ENCODE peak calls at places on chromosomes 2 and 18, in eight cellular contexts. One of them, this sample, is unnamed.

GRCh38 chr2:98123286-98123685 is 36.3 kb downstream of the VWA3B start:
- DNase-seq in fibroblast of lung: no peak
- DNase-seq in body of pancreas: no peak
- DNase-seq in glutamatergic neuron: no peak
- DNase-seq in mucosa of descending colon: no peak
- DNase-seq in GM13976: no peak
- DNase-seq in ovary: no peak
- DNase-seq in mesothelial cell of epicardium: no peak
- DNase-seq in this sample: no peak

GRCh38 chr2:211401328-211401727 is 844.9 kb downstream of the CPS1 start:
- DNase-seq in fibroblast of lung: no peak
- DNase-seq in body of pancreas: no peak
- DNase-seq in glutamatergic neuron: no peak
- DNase-seq in mucosa of descending colon: no peak
- DNase-seq in GM13976: no peak
- DNase-seq in ovary: no peak
- DNase-seq in mesothelial cell of epicardium: no peak
- DNase-seq in this sample: no peak

GRCh38 chr2:19356545-19357382 is 1.7 kb downstream of the OSR1 start:
- DNase-seq in fibroblast of lung: peak
- DNase-seq in body of pancreas: no peak
- DNase-seq in glutamatergic neuron: peak
- DNase-seq in mucosa of descending colon: no peak
- DNase-seq in GM13976: peak
- DNase-seq in ovary: no peak
- DNase-seq in mesothelial cell of epicardium: no peak
- DNase-seq in this sample: no peak

GRCh38 chr2:60852282-60852860 is 29.0 kb upstream of the REL start:
- DNase-seq in fibroblast of lung: no peak
- DNase-seq in body of pancreas: no peak
- DNase-seq in glutamatergic neuron: no peak
- DNase-seq in mucosa of descending colon: no peak
- DNase-seq in GM13976: no peak
- DNase-seq in ovary: no peak
- DNase-seq in mesothelial cell of epicardium: no peak
- DNase-seq in this sample: no peak

GRCh38 chr2:210539578-210540416 is 16.6 kb upstream of the CPS1 start:
- DNase-seq in fibroblast of lung: no peak
- DNase-seq in body of pancreas: no peak
- DNase-seq in glutamatergic neuron: no peak
- DNase-seq in mucosa of descending colon: no peak
- DNase-seq in GM13976: no peak
- DNase-seq in ovary: no peak
- DNase-seq in mesothelial cell of epicardium: no peak
- DNase-seq in this sample: no peak

GRCh38 chr2:218366621-218367414 is 10.2 kb downstream of the CATIP start:
- DNase-seq in fibroblast of lung: no peak
- DNase-seq in body of pancreas: no peak
- DNase-seq in glutamatergic neuron: no peak
- DNase-seq in mucosa of descending colon: no peak
- DNase-seq in GM13976: peak
- DNase-seq in ovary: no peak
- DNase-seq in mesothelial cell of epicardium: no peak
- DNase-seq in this sample: no peak

GRCh38 chr2:202373490-202373889 is 2.6 kb upstream of the BMPR2 start:
- DNase-seq in fibroblast of lung: no peak
- DNase-seq in body of pancreas: no peak
- DNase-seq in glutamatergic neuron: no peak
- DNase-seq in mucosa of descending colon: no peak
- DNase-seq in GM13976: no peak
- DNase-seq in ovary: no peak
- DNase-seq in mesothelial cell of epicardium: no peak
- DNase-seq in this sample: no peak

GRCh38 chr2:98148968-98149697 is 62.2 kb downstream of the VWA3B start:
- DNase-seq in fibroblast of lung: peak
- DNase-seq in body of pancreas: peak
- DNase-seq in glutamatergic neuron: no peak
- DNase-seq in mucosa of descending colon: no peak
- DNase-seq in GM13976: no peak
- DNase-seq in ovary: peak
- DNase-seq in mesothelial cell of epicardium: no peak
- DNase-seq in this sample: no peak

GRCh38 chr2:218733615-218734021 is 23.0 kb downstream of the TTLL4 start:
- DNase-seq in fibroblast of lung: peak
- DNase-seq in body of pancreas: no peak
- DNase-seq in glutamatergic neuron: no peak
- DNase-seq in mucosa of descending colon: no peak
- DNase-seq in GM13976: peak
- DNase-seq in ovary: no peak
- DNase-seq in mesothelial cell of epicardium: no peak
- DNase-seq in this sample: no peak

GRCh38 chr2:222239945-222240675 is 58.7 kb downstream of the PAX3 start:
- DNase-seq in fibroblast of lung: no peak
- DNase-seq in body of pancreas: peak
- DNase-seq in glutamatergic neuron: no peak
- DNase-seq in mucosa of descending colon: no peak
- DNase-seq in GM13976: no peak
- DNase-seq in ovary: no peak
- DNase-seq in mesothelial cell of epicardium: no peak
- DNase-seq in this sample: no peak

GRCh38 chr2:5315512-5315911 is 376.7 kb upstream of the SOX11 start:
- DNase-seq in fibroblast of lung: no peak
- DNase-seq in body of pancreas: no peak
- DNase-seq in glutamatergic neuron: peak
- DNase-seq in mucosa of descending colon: no peak
- DNase-seq in GM13976: no peak
- DNase-seq in ovary: no peak
- DNase-seq in mesothelial cell of epicardium: no peak
- DNase-seq in this sample: no peak

GRCh38 chr2:233602076-233602475 is 15.4 kb upstream of the UGT1A8 start:
- DNase-seq in fibroblast of lung: no peak
- DNase-seq in body of pancreas: no peak
- DNase-seq in glutamatergic neuron: no peak
- DNase-seq in mucosa of descending colon: no peak
- DNase-seq in GM13976: no peak
- DNase-seq in ovary: no peak
- DNase-seq in mesothelial cell of epicardium: no peak
- DNase-seq in this sample: no peak

GRCh38 chr2:95166065-95166763 is 605 bp downstream of the ZNF2 start:
- DNase-seq in fibroblast of lung: no peak
- DNase-seq in body of pancreas: no peak
- DNase-seq in glutamatergic neuron: no peak
- DNase-seq in mucosa of descending colon: no peak
- DNase-seq in GM13976: peak
- DNase-seq in ovary: no peak
- DNase-seq in mesothelial cell of epicardium: no peak
- DNase-seq in this sample: no peak

GRCh38 chr2:36858551-36859365 is 107.6 kb downstream of the STRN start:
- DNase-seq in fibroblast of lung: no peak
- DNase-seq in body of pancreas: no peak
- DNase-seq in glutamatergic neuron: no peak
- DNase-seq in mucosa of descending colon: no peak
- DNase-seq in GM13976: no peak
- DNase-seq in ovary: no peak
- DNase-seq in mesothelial cell of epicardium: no peak
- DNase-seq in this sample: no peak

GRCh38 chr2:76867854-76868253 is 654.3 kb downstream of the LRRTM4 start:
- DNase-seq in fibroblast of lung: peak
- DNase-seq in body of pancreas: no peak
- DNase-seq in glutamatergic neuron: no peak
- DNase-seq in mucosa of descending colon: no peak
- DNase-seq in GM13976: no peak
- DNase-seq in ovary: no peak
- DNase-seq in mesothelial cell of epicardium: no peak
- DNase-seq in this sample: no peak

GRCh38 chr2:224612581-224612980 is 27.4 kb upstream of the CUL3 start:
- DNase-seq in fibroblast of lung: no peak
- DNase-seq in body of pancreas: no peak
- DNase-seq in glutamatergic neuron: no peak
- DNase-seq in mucosa of descending colon: no peak
- DNase-seq in GM13976: no peak
- DNase-seq in ovary: no peak
- DNase-seq in mesothelial cell of epicardium: no peak
- DNase-seq in this sample: no peak

GRCh38 chr2:26279886-26280285 is 35.1 kb downstream of the HADHB start:
- DNase-seq in fibroblast of lung: no peak
- DNase-seq in body of pancreas: no peak
- DNase-seq in glutamatergic neuron: no peak
- DNase-seq in mucosa of descending colon: no peak
- DNase-seq in GM13976: no peak
- DNase-seq in ovary: no peak
- DNase-seq in mesothelial cell of epicardium: no peak
- DNase-seq in this sample: no peak

GRCh38 chr2:62197609-62198236 is 1.8 kb downstream of the B3GNT2 start:
- DNase-seq in fibroblast of lung: no peak
- DNase-seq in body of pancreas: peak
- DNase-seq in glutamatergic neuron: peak
- DNase-seq in mucosa of descending colon: peak
- DNase-seq in GM13976: no peak
- DNase-seq in ovary: peak
- DNase-seq in mesothelial cell of epicardium: no peak
- DNase-seq in this sample: no peak

DNA sequence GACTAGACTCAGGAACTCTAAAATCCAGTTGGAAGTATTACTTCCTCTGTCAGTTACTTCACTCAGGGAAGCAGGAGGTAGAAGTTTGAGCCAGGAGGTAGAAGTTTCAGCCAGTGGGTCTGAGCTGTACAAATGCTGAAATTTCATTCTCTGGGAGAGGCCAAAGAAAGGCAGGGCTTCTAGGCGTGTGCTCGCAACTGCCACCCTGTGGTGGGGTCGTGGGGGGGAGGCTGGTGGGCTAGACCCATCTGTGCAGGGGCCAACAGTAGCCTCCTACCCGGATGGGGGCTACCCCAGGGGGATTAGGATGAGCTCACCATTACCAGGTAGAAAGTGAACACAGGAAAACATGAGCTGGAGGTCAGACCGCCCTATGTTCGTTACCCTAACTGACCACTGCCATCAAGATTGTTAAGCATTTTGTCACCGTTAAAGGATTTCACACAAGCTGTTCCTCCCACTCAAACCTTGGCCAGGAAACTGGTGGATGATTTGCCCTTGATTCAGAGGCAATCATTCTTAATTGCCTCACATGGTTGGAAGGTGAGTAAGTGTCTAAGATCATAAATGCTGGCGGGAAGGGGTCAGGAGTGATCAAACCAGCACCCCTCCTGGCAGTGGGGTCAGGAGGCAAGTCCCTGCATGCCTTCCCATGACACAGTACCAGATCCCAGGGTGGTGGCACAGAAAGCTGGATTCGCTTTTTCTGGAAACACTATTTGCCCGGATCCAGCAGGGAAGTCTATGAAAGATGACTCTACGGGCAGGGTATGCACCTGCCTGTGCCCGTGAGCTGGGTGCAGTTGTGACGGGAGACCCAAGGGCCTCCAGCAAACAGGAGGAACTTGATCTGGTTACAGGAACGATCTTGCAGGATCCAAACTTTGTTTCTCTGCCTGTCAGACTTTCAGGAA is 5.2 kb upstream of the FHL2 start:
- DNase-seq in fibroblast of lung: peak
- DNase-seq in body of pancreas: no peak
- DNase-seq in glutamatergic neuron: no peak
- DNase-seq in mucosa of descending colon: peak
- DNase-seq in GM13976: no peak
- DNase-seq in ovary: peak
- DNase-seq in mesothelial cell of epicardium: no peak
- DNase-seq in this sample: no peak
- TF ChIP-seq CTCF in fibroblast of lung: peak
- TF ChIP-seq CTCF in body of pancreas: no peak
- TF ChIP-seq CTCF in glutamatergic neuron: no peak
- TF ChIP-seq CTCF in mucosa of descending colon: no peak
- TF ChIP-seq CTCF in GM13976: no peak
- TF ChIP-seq CTCF in ovary: no peak
- TF ChIP-seq CTCF in mesothelial cell of epicardium: no peak
- TF ChIP-seq CTCF in this sample: no peak

DNA sequence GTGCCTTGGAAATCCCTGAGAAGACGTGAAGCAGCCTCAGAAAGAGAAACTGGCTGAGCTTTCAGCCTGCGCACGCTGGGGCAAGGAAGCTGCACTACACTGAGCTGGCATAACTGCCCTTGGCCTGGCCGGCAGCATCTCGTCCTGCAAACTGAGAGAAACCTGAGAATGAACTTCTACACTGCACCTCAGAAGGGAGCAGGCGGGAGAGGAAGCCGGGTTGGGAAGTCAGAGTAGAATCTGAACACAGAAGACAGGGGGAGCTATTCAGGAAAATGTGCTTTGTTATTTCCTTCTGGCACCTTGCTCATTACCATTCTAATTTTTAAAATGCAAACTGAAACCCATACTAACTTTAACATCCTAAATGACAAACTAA is 70.9 kb downstream of the ZEB2 start:
- DNase-seq in fibroblast of lung: no peak
- DNase-seq in body of pancreas: no peak
- DNase-seq in glutamatergic neuron: no peak
- DNase-seq in mucosa of descending colon: no peak
- DNase-seq in GM13976: peak
- DNase-seq in ovary: no peak
- DNase-seq in mesothelial cell of epicardium: no peak
- DNase-seq in this sample: no peak
- TF ChIP-seq CTCF in fibroblast of lung: no peak
- TF ChIP-seq CTCF in body of pancreas: no peak
- TF ChIP-seq CTCF in glutamatergic neuron: peak
- TF ChIP-seq CTCF in mucosa of descending colon: no peak
- TF ChIP-seq CTCF in GM13976: peak
- TF ChIP-seq CTCF in ovary: no peak
- TF ChIP-seq CTCF in mesothelial cell of epicardium: no peak
- TF ChIP-seq CTCF in this sample: no peak

GRCh38 chr18:47280121-47280520 is 28.7 kb upstream of the SKOR2 start:
- DNase-seq in fibroblast of lung: no peak
- DNase-seq in body of pancreas: no peak
- DNase-seq in glutamatergic neuron: no peak
- DNase-seq in mucosa of descending colon: no peak
- DNase-seq in GM13976: no peak
- DNase-seq in ovary: no peak
- DNase-seq in mesothelial cell of epicardium: no peak
- DNase-seq in this sample: no peak
- TF ChIP-seq CTCF in fibroblast of lung: no peak
- TF ChIP-seq CTCF in body of pancreas: no peak
- TF ChIP-seq CTCF in glutamatergic neuron: no peak
- TF ChIP-seq CTCF in mucosa of descending colon: no peak
- TF ChIP-seq CTCF in GM13976: no peak
- TF ChIP-seq CTCF in ovary: no peak
- TF ChIP-seq CTCF in mesothelial cell of epicardium: no peak
- TF ChIP-seq CTCF in this sample: no peak

GRCh38 chr2:115389024-115389423 is 946.6 kb downstream of the DPP10 start:
- DNase-seq in fibroblast of lung: no peak
- DNase-seq in body of pancreas: peak
- DNase-seq in glutamatergic neuron: no peak
- DNase-seq in mucosa of descending colon: no peak
- DNase-seq in GM13976: no peak
- DNase-seq in ovary: no peak
- DNase-seq in mesothelial cell of epicardium: no peak
- DNase-seq in this sample: no peak

GRCh38 chr2:115386465-115386864 is 944.0 kb downstream of the DPP10 start:
- DNase-seq in fibroblast of lung: no peak
- DNase-seq in body of pancreas: no peak
- DNase-seq in glutamatergic neuron: no peak
- DNase-seq in mucosa of descending colon: no peak
- DNase-seq in GM13976: no peak
- DNase-seq in ovary: no peak
- DNase-seq in mesothelial cell of epicardium: no peak
- DNase-seq in this sample: no peak

GRCh38 chr2:115389898-115390297 is 947.5 kb downstream of the DPP10 start:
- DNase-seq in fibroblast of lung: no peak
- DNase-seq in body of pancreas: no peak
- DNase-seq in glutamatergic neuron: no peak
- DNase-seq in mucosa of descending colon: no peak
- DNase-seq in GM13976: no peak
- DNase-seq in ovary: no peak
- DNase-seq in mesothelial cell of epicardium: no peak
- DNase-seq in this sample: no peak

GRCh38 chr2:115384399-115384798 is 942.0 kb downstream of the DPP10 start:
- DNase-seq in fibroblast of lung: no peak
- DNase-seq in body of pancreas: no peak
- DNase-seq in glutamatergic neuron: no peak
- DNase-seq in mucosa of descending colon: no peak
- DNase-seq in GM13976: no peak
- DNase-seq in ovary: no peak
- DNase-seq in mesothelial cell of epicardium: no peak
- DNase-seq in this sample: no peak
- TF ChIP-seq CTCF in fibroblast of lung: no peak
- TF ChIP-seq CTCF in body of pancreas: no peak
- TF ChIP-seq CTCF in glutamatergic neuron: no peak
- TF ChIP-seq CTCF in mucosa of descending colon: no peak
- TF ChIP-seq CTCF in GM13976: no peak
- TF ChIP-seq CTCF in ovary: no peak
- TF ChIP-seq CTCF in mesothelial cell of epicardium: no peak
- TF ChIP-seq CTCF in this sample: no peak